ENCODE peak calls at places on chromosome 14, in five cellular contexts. K is A549, G is GM12878, Q is GM23338, A is HepG2. H is an unnamed sample.

GRCh38 chr14:55102141-55102547 is 26.9 kb upstream of the LGALS3 start:
- DNase-seq in K (peak), G (peak), Q (peak), A (peak), H (no peak)

GRCh38 chr14:75249251-75249957 is 29.2 kb upstream of the FOS start:
- DNase-seq in K (no peak), G (peak), Q (peak), A (no peak), H (no peak)

GRCh38 chr14:36134026-36134425 is 42.5 kb downstream of the PTCSC3 start:
- DNase-seq in K (no peak), G (no peak), Q (no peak), A (no peak), H (no peak)

GRCh38 chr14:20679907-20680306 is 4.5 kb upstream of the RNASE4 start:
- DNase-seq in K (peak), G (no peak), Q (peak), A (peak), H (peak)

GRCh38 chr14:39050389-39050788 is 52.6 kb downstream of the SEC23A start:
- DNase-seq in K (peak), G (no peak), Q (no peak), A (no peak), H (no peak)

GRCh38 chr14:78022059-78022458 is 148.1 kb upstream of the NRXN3 start:
- DNase-seq in K (peak), G (peak), Q (peak), A (peak), H (peak)

GRCh38 chr14:97353102-97353501 is 555.9 kb downstream of the VRK1 start:
- DNase-seq in K (no peak), G (no peak), Q (no peak), A (no peak), H (no peak)

GRCh38 chr14:61475316-61475715 is 153.9 kb downstream of the PRKCH start:
- DNase-seq in K (peak), G (no peak), Q (peak), A (peak), H (peak)

GRCh38 chr14:103408491-103409155 is 23.4 kb downstream of the MARK3 start:
- DNase-seq in K (no peak), G (no peak), Q (no peak), A (no peak), H (no peak)

GRCh38 chr14:54338696-54339317 is 58.0 kb upstream of the CDKN3 start:
- DNase-seq in K (peak), G (no peak), Q (peak), A (no peak), H (peak)

GRCh38 chr14:69268763-69269162 is 8.8 kb downstream of the GALNT16 start:
- DNase-seq in K (no peak), G (no peak), Q (no peak), A (no peak), H (no peak)

GRCh38 chr14:65495196-65495595 is 82.7 kb downstream of the FUT8 start:
- DNase-seq in K (no peak), G (no peak), Q (no peak), A (no peak), H (no peak)

GRCh38 chr14:26132061-26132460 is 465.8 kb downstream of the NOVA1 start:
- DNase-seq in K (no peak), G (no peak), Q (no peak), A (no peak), H (no peak)

GRCh38 chr14:31920003-31920402 is 157.1 kb upstream of the ARHGAP5 start:
- DNase-seq in K (no peak), G (no peak), Q (no peak), A (no peak), H (no peak)

GRCh38 chr14:28299227-28299626 is 467.4 kb upstream of the FOXG1 start:
- DNase-seq in K (no peak), G (no peak), Q (no peak), A (no peak), H (no peak)

GRCh38 chr14:95979339-95980042 is 59.7 kb upstream of the C14orf132 start:
- DNase-seq in K (no peak), G (no peak), Q (peak), A (no peak), H (no peak)

GRCh38 chr14:105774001-105774400 is 247.6 kb downstream of the TMEM121 start:
- DNase-seq in K (no peak), G (no peak), Q (no peak), A (no peak), H (no peak)
- TF ChIP-seq JUNB in K (no peak), G (no peak), Q (no peak), A (no peak), H (no peak)

GRCh38 chr14:104554088-104554607 is 25.4 kb upstream of the C14orf180 start:
- DNase-seq in K (no peak), G (no peak), Q (no peak), A (no peak), H (no peak)

GRCh38 chr14:104557086-104557485 is 22.5 kb upstream of the C14orf180 start:
- DNase-seq in K (no peak), G (no peak), Q (no peak), A (no peak), H (no peak)

GRCh38 chr14:104554608-104555401 is 24.8 kb upstream of the C14orf180 start:
- DNase-seq in K (no peak), G (no peak), Q (no peak), A (no peak), H (no peak)

GRCh38 chr14:104556256-104557021 is 23.1 kb upstream of the C14orf180 start:
- DNase-seq in K (no peak), G (no peak), Q (no peak), A (no peak), H (no peak)

GRCh38 chr14:104555621-104556255 is 23.8 kb upstream of the C14orf180 start:
- DNase-seq in K (no peak), G (no peak), Q (no peak), A (no peak), H (no peak)
- TF ChIP-seq JUNB in K (no peak), G (no peak), Q (no peak), A (no peak), H (no peak)

GRCh38 chr14:33343016-33343415 is 404.3 kb downstream of the NPAS3 start:
- DNase-seq in K (no peak), G (no peak), Q (no peak), A (no peak), H (no peak)
- TF ChIP-seq JUNB in K (no peak), G (no peak), Q (no peak), A (no peak), H (no peak)

GRCh38 chr14:71686677-71687076 is 245.6 kb upstream of the RGS6 start:
- DNase-seq in K (no peak), G (no peak), Q (no peak), A (no peak), H (no peak)
- TF ChIP-seq JUNB in K (no peak), G (no peak), Q (no peak), A (no peak), H (no peak)

GRCh38 chr14:93688794-93689193 is 99.5 kb downstream of the PRIMA1 start:
- DNase-seq in K (no peak), G (no peak), Q (no peak), A (no peak), H (no peak)
- TF ChIP-seq JUNB in K (no peak), G (no peak), Q (no peak), A (no peak), H (no peak)

DNA sequence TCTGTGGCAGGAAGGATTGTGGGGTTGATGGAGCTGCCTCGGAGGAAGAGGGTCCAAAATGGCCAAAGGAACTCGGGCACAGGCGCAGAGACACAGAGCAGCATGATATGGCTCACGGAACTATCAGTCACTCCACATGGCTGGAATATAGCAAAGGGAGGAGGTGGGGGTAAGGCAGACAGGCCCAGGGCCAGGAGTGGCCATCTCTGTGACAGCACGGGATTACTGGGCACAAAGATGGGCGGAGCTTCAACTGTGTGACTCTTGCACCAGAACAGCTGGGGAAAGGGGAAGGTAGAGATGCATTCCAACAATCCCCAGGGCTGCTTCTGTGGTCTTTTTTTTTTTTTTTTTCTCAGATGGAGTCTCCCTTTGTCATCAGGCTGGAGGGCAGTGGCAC is 24.8 kb upstream of the EML1 start:
- DNase-seq in K (no peak), G (no peak), Q (no peak), A (no peak), H (no peak)
- TF ChIP-seq JUNB in K (no peak), G (no peak), Q (no peak), A (no peak), H (no peak)

GRCh38 chr14:100983710-100984109 is 80.2 kb upstream of the RTL1 start:
- DNase-seq in K (no peak), G (no peak), Q (no peak), A (no peak), H (no peak)

GRCh38 chr14:100988956-100989355 is 85.4 kb upstream of the RTL1 start:
- DNase-seq in K (peak), G (no peak), Q (no peak), A (no peak), H (no peak)

GRCh38 chr14:100989924-100990323 is 86.4 kb upstream of the RTL1 start:
- DNase-seq in K (peak), G (no peak), Q (no peak), A (no peak), H (no peak)

GRCh38 chr14:100988411-100988900 is 84.9 kb upstream of the RTL1 start:
- DNase-seq in K (peak), G (peak), Q (no peak), A (peak), H (no peak)

GRCh38 chr14:100988011-100988410 is 84.5 kb upstream of the RTL1 start:
- DNase-seq in K (peak), G (no peak), Q (no peak), A (no peak), H (no peak)
- TF ChIP-seq JUNB in K (no peak), G (no peak), Q (no peak), A (no peak), H (no peak)

DNA sequence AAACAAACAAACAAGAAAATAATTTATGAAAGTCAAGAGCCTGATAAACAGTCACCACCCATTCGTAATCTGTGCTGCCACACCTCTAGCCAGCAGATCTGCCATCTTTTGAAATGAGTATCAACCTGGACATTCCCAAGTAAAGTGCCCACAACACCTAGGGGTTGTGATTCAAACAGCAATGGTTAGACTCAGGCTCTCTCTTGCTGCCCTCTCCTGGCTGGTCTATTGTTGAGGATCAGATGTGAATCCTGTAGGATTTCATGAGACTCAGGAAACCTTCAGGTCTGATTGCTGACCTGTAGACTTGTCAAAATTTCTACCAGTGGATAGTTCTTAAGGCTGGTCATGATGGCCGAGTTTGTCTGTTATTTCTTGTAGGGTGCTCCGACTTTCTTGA is 26.8 kb downstream of the DGLUCY start:
- DNase-seq in K (peak), G (no peak), Q (peak), A (peak), H (peak)
- TF ChIP-seq JUNB in K (no peak), G (no peak), Q (no peak), A (no peak), H (no peak)

DNA sequence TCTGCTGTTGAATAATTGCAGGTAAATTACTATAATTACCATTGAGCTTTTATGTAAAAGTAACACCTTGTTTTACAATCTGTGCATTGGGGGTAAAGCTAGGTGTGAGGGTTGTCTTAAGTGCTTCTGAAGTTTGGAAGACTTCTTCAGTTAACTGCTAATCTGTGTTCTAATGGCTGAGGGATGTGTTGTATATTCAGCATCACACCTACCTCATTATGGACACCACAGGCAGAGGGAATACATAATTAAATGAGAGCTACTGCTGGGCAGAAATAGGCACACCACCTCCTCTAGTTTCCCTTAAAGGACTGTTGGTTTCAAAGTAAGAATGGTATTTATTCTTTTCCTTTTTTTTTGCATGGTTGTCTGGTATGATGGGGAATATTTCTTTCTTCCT is 502.3 kb upstream of the RGS6 start:
- DNase-seq in K (no peak), G (no peak), Q (no peak), A (no peak), H (no peak)
- TF ChIP-seq JUNB in K (no peak), G (no peak), Q (no peak), A (no peak), H (no peak)